ENCODE peak calls at places on chromosomes 16 and 17, in nine cellular contexts. K, V, R, Y, Q, G, B, F and X are unnamed samples.

GRCh38 chr16:87921236-87921773 is 15.0 kb downstream of the CA5A start:
- DNase-seq in K (no peak), V (no peak), R (no peak), Y (no peak), Q (no peak), G (no peak), B (no peak), F (no peak), X (no peak)

GRCh38 chr17:2563061-2563460 is 30.4 kb upstream of the PAFAH1B1 start:
- DNase-seq in K (no peak), V (peak; percentile 95), R (no peak), Y (no peak), Q (no peak), G (no peak), B (no peak), F (no peak), X (no peak)

GRCh38 chr17:82836823-82837357 is 2.9 kb downstream of the ZNF750 start:
- DNase-seq in K (no peak), V (no peak), R (no peak), Y (no peak), Q (no peak), G (no peak), B (no peak), F (no peak), X (no peak)

GRCh38 chr17:36640836-36641235 is 39.5 kb downstream of the MRM1 start:
- DNase-seq in K (no peak), V (no peak), R (no peak), Y (no peak), Q (no peak), G (no peak), B (no peak), F (no peak), X (no peak)

GRCh38 chr17:55742272-55743102 is 8.4 kb upstream of the PCTP start:
- DNase-seq in K (no peak), V (no peak), R (no peak), Y (no peak), Q (no peak), G (peak; percentile 31), B (no peak), F (no peak), X (no peak)

GRCh38 chr16:8959921-8960787 is 3.6 kb downstream of the USP7 start:
- DNase-seq in K (peak; percentile 37), V (no peak), R (no peak), Y (peak; percentile 34), Q (no peak), G (no peak), B (no peak), F (peak; percentile 41), X (no peak)

GRCh38 chr16:81645303-81645702 is 133.8 kb upstream of the PLCG2 start:
- DNase-seq in K (peak; percentile 85), V (peak; percentile 89), R (no peak), Y (peak; percentile 91), Q (peak; percentile 39), G (no peak), B (peak; percentile 56), F (peak; percentile 94), X (no peak)

GRCh38 chr16:77273815-77274214 is 74.6 kb downstream of the SYCE1L start:
- DNase-seq in K (no peak), V (peak; percentile 30), R (no peak), Y (peak; percentile 84), Q (no peak), G (no peak), B (no peak), F (no peak), X (no peak)

GRCh38 chr17:66673668-66674276 is 161.1 kb upstream of the CACNG5 start:
- DNase-seq in K (peak; percentile 72), V (peak; percentile 69), R (peak; percentile 20), Y (peak; percentile 80), Q (no peak), G (no peak), B (peak; percentile 43), F (peak; percentile 75), X (no peak)

GRCh38 chr16:65446441-65446840 is 324.6 kb upstream of the CDH11 start:
- DNase-seq in K (no peak), V (no peak), R (no peak), Y (peak; percentile 20), Q (no peak), G (no peak), B (no peak), F (no peak), X (no peak)

GRCh38 chr16:85393674-85394510 is 219.2 kb upstream of the GSE1 start:
- DNase-seq in K (peak; percentile 40), V (no peak), R (peak; percentile 54), Y (peak; percentile 32), Q (peak; percentile 66), G (peak; percentile 92), B (peak; percentile 80), F (peak; percentile 67), X (no peak)

GRCh38 chr17:63984651-63985386 is 12.1 kb upstream of the SCN4A start:
- DNase-seq in K (peak; percentile 91), V (peak; percentile 84), R (peak; percentile 37), Y (peak; percentile 94), Q (peak; percentile 63), G (no peak), B (no peak), F (peak; percentile 92), X (no peak)

GRCh38 chr17:21131090-21131616 is 4.4 kb downstream of the DHRS7B start:
- DNase-seq in K (no peak), V (no peak), R (no peak), Y (no peak), Q (no peak), G (no peak), B (no peak), F (peak; percentile 5), X (no peak)

GRCh38 chr17:21127508-21128077 is 829 bp downstream of the DHRS7B start:
- DNase-seq in K (peak; percentile 6), V (no peak), R (no peak), Y (peak; percentile 26), Q (no peak), G (no peak), B (no peak), F (peak; percentile 14), X (no peak)

GRCh38 chr17:21126645-21127507 is at the start of gene DHRS7B:
- DNase-seq in K (peak; percentile 88), V (peak; percentile 95), R (peak; percentile 96), Y (peak; percentile 91), Q (peak; percentile 95), G (peak; percentile 96), B (peak; percentile 95), F (peak; percentile 91), X (peak; percentile 98)

GRCh38 chr17:21132428-21132827 is 5.7 kb downstream of the DHRS7B start:
- DNase-seq in K (no peak), V (no peak), R (no peak), Y (no peak), Q (no peak), G (no peak), B (no peak), F (no peak), X (no peak)

DNA sequence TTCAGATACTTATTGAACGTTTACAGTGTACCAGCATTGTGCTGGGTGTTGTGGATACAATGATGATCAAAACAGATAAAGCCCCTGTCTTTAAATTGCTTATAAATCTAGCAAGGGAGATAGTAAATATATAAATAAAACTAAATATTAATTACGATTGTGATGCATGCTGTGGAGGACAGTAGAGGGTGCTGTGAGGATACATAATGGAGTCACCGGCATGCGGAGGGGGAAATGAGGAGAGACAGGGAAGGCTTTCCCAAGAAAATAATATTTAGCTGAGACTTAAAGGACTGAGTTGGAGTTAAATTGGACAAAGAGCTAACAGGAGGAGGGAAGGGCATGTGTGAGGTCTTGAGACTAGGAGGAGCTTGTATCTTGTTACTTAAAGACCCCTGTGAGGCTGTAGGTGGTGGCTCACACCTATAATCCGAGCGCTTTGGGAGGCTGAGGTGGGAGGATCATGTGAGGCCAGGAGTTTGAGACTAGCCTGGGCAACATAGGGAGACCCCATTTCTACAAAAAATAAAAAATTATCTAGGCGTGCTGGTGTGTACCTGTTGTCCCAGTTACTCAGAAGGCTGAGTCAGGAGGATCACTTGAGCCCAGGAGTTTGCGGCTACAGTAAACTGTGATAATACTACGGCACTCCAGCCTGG is 2.4 kb downstream of the DHRS7B start:
- DNase-seq in K (peak; percentile 67), V (no peak), R (no peak), Y (peak; percentile 81), Q (peak; percentile 38), G (no peak), B (peak; percentile 22), F (peak; percentile 79), X (no peak)
- TF ChIP-seq CTCF in K (peak; percentile 78), V (peak; percentile 41), R (no peak), Y (peak; percentile 68), Q (peak; percentile 68), G (no peak), B (peak; percentile 60), F (peak; percentile 46), X (peak; percentile 47)

DNA sequence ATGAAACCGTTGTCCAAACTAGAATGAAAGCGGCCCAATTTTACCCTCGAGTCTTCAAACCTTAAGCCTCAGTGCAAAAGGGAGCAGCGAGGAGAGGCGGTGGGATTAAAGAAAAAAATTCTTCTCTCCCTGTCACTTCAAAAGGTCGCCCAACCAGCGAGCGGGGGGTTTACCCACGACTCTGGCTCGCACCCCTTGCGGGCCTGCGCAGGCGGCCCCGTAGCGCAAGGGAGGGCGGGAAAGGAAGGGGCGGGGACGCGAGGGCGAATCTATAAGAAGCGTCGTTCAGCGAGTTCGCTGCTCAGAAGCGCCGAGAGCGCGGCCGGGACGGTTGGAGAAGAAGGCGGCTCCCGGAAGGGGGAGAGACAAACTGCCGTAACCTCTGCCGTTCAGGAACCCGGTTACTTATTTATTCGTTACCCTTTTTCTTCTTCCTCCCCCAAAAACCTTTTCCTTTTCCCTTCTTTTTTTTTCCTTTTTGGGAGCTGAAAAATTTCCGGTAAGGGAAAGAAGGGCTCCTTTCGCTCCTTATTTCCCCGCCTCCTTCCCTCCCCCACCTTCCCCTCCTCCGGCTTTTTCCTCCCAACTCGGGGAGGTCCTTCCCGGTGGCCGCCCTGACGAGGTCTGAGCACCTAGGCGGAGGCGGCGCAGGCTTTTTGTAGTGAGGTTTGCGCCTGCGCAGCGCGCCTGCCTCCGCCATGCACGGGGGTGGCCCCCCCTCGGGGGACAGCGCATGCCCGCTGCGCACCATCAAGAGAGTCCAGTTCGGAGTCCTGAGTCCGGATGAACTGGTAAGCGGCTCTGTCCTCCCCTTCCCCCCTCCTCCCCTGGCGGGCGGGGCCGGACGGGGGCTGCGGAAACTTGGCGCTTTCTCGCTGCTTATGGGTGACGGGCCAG is at the start of gene POLR2A:
- DNase-seq in K (peak; percentile 98), V (peak; percentile 97), R (peak; percentile 97), Y (peak; percentile 99), Q (peak; percentile 99), G (peak; percentile 99), B (peak; percentile 99), F (peak; percentile 99), X (peak; percentile 98)
- TF ChIP-seq CTCF in K (peak; percentile 27), V (no peak), R (no peak), Y (no peak), Q (peak; percentile 9), G (peak; percentile 14), B (peak; percentile 42), F (peak; percentile 8), X (peak; percentile 25)

GRCh38 chr17:7133424-7133823 is 18.8 kb upstream of the ASGR2 start:
- DNase-seq in K (no peak), V (no peak), R (peak; percentile 12), Y (no peak), Q (no peak), G (no peak), B (no peak), F (peak; percentile 3), X (no peak)
- TF ChIP-seq CTCF in K (peak; percentile 11), V (no peak), R (no peak), Y (peak; percentile 28), Q (peak; percentile 7), G (peak; percentile 33), B (peak; percentile 4), F (peak; percentile 39), X (peak; percentile 56)

DNA sequence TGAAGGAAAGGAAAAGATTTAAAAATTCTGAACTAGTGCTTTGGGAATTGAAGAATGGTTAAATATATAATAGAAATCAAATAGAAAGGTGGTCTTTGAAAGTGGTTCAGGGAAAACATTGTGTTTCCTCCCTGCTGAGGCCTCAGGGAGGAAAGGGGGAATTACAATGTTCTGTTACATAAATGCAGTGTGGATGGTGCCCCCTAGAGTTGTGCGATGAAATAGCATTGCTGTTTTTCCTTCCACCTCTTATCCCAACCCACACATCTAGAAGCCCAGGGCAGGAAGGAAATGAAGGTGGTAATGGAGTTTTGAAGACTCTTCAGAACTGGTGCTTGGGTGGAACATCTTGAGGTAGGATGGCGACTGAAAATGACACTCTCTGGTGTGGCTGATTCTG is 6.4 kb upstream of the TOX3 start:
- DNase-seq in K (no peak), V (no peak), R (no peak), Y (no peak), Q (no peak), G (no peak), B (no peak), F (no peak), X (no peak)
- TF ChIP-seq CTCF in K (no peak), V (no peak), R (no peak), Y (no peak), Q (no peak), G (no peak), B (no peak), F (no peak), X (peak; percentile 81)